ENCODE peak calls at places on chromosomes 3 and 15, in seven cellular contexts. U is heart left ventricle, H is NB4, I is NCI-H460, T is HS-5, A is GM12865, M is hepatic stellate cell. Q is an unnamed sample.

GRCh38 chr3:185076219-185076618 is 76.6 kb downstream of the C3orf70 start:
- DNase-seq in U (no peak), H (no peak), I (no peak), T (no peak), A (no peak), M (no peak), Q (no peak)

GRCh38 chr15:60922736-60923135 is 306.4 kb downstream of the RORA start:
- DNase-seq in U (no peak), H (no peak), I (no peak), T (no peak), A (no peak), M (no peak), Q (no peak)

GRCh38 chr3:170632780-170633179 is 46.9 kb upstream of the SLC7A14 start:
- DNase-seq in U (no peak), H (no peak), I (no peak), T (no peak), A (peak; percentile 94), M (no peak), Q (no peak)

GRCh38 chr3:41033956-41034519 is 165.3 kb upstream of the CTNNB1 start:
- DNase-seq in U (no peak), H (no peak), I (no peak), T (no peak), A (no peak), M (no peak), Q (no peak)

GRCh38 chr3:150293401-150294001 is 114.6 kb upstream of the TSC22D2 start:
- DNase-seq in U (no peak), H (no peak), I (no peak), T (peak; percentile 16), A (no peak), M (no peak), Q (no peak)

GRCh38 chr3:82671466-82671865 is 910.0 kb upstream of the GBE1 start:
- DNase-seq in U (no peak), H (no peak), I (no peak), T (no peak), A (no peak), M (no peak), Q (no peak)

GRCh38 chr3:155455765-155456164 is 162.3 kb upstream of the STRIT1 start:
- DNase-seq in U (no peak), H (no peak), I (no peak), T (no peak), A (no peak), M (no peak), Q (no peak)

GRCh38 chr3:140863481-140864084 is 78.1 kb upstream of the SLC25A36 start:
- DNase-seq in U (no peak), H (peak; percentile 58), I (peak; percentile 48), T (peak; percentile 26), A (peak; percentile 78), M (peak; percentile 25), Q (peak; percentile 16)

GRCh38 chr15:95799286-95800187 is 531.0 kb upstream of the NR2F2 start:
- DNase-seq in U (no peak), H (peak; percentile 51), I (peak; percentile 42), T (peak; percentile 67), A (no peak), M (peak; percentile 41), Q (no peak)

GRCh38 chr15:26113296-26113695 is 250.2 kb upstream of the ATP10A start:
- DNase-seq in U (no peak), H (no peak), I (no peak), T (no peak), A (no peak), M (no peak), Q (no peak)

GRCh38 chr15:88250826-88251225 is 5.7 kb downstream of the NTRK3 start:
- DNase-seq in U (no peak), H (no peak), I (no peak), T (no peak), A (no peak), M (no peak), Q (no peak)

Q was measured in erythroblast.